ENCODE peak calls at places on chromosome 1, in seven cellular contexts. S, Z, C, M, A, J and U are unnamed samples.

GRCh38 chr1:75202751-75203150 is 68.6 kb downstream of the LHX8 start:
- DNase-seq in A (no peak), Z (no peak), C (no peak), J (no peak), S (no peak), M (no peak), U (no peak)

GRCh38 chr1:198903203-198903602 is 264.4 kb downstream of the PTPRC start:
- DNase-seq in C (no peak), M (no peak), J (no peak), Z (no peak), A (no peak), S (peak; percentile 41), U (no peak)

GRCh38 chr1:177771688-177772087 is 198.2 kb downstream of the SEC16B start:
- DNase-seq in A (no peak), J (no peak), C (no peak), M (no peak), Z (no peak), S (no peak), U (no peak)

GRCh38 chr1:235642943-235643371 is 6.6 kb downstream of the GNG4 start:
- DNase-seq in C (no peak), J (no peak), A (no peak), M (no peak), S (no peak), Z (no peak), U (no peak)

GRCh38 chr1:111399792-111400610 is 27.5 kb downstream of the OVGP1 start:
- DNase-seq in J (peak; percentile 78), S (peak; percentile 66), C (peak; percentile 33), M (peak; percentile 46), A (peak; percentile 71), Z (no peak), U (peak; percentile 78)

GRCh38 chr1:15974855-15975254 is 1.0 kb downstream of the ZBTB17 start:
- DNase-seq in A (no peak), M (no peak), J (no peak), S (no peak), Z (no peak), C (no peak), U (no peak)

GRCh38 chr1:202282017-202282335 is 59.8 kb downstream of the UBE2T start:
- DNase-seq in A (no peak), M (no peak), S (no peak), C (no peak), Z (no peak), J (no peak), U (no peak)

GRCh38 chr1:53341521-53341895 is 13.6 kb upstream of the LRP8 start:
- DNase-seq in M (no peak), C (no peak), Z (no peak), S (no peak), J (no peak), A (no peak), U (no peak)

GRCh38 chr1:147723691-147724323 is 36.6 kb downstream of the GJA5 start:
- DNase-seq in J (peak; percentile 85), C (no peak), Z (no peak), A (no peak), M (peak; percentile 65), S (peak; percentile 74), U (no peak)

GRCh38 chr1:22074803-22075202 is 22.3 kb downstream of the CDC42 start:
- DNase-seq in J (no peak), A (no peak), Z (no peak), S (no peak), C (no peak), M (peak; percentile 33), U (no peak)

GRCh38 chr1:92484472-92485373 is 2.0 kb downstream of the GFI1 start:
- DNase-seq in M (peak; percentile 23), C (peak; percentile 19), S (peak; percentile 39), A (no peak), Z (no peak), J (peak; percentile 22), U (no peak)

GRCh38 chr1:189424746-189425331 is 1052.8 kb downstream of the BRINP3 start:
- DNase-seq in J (peak; percentile 53), S (peak; percentile 21), A (no peak), C (no peak), M (no peak), Z (no peak), U (peak; percentile 2)

GRCh38 chr1:65393345-65393744 is 27.1 kb upstream of the LEPR start:
- DNase-seq in C (no peak), Z (no peak), J (peak; percentile 83), A (no peak), S (peak; percentile 10), M (peak; percentile 17), U (peak; percentile 52)

GRCh38 chr1:184535191-184535970 is 148.6 kb downstream of the C1orf21 start:
- DNase-seq in J (no peak), Z (no peak), C (no peak), A (no peak), M (peak; percentile 55), S (peak; percentile 92), U (peak; percentile 74)

GRCh38 chr1:156439771-156440183 is 60.8 kb downstream of the MEF2D start:
- DNase-seq in A (no peak), M (no peak), S (no peak), Z (no peak), C (no peak), J (no peak), U (no peak)

GRCh38 chr1:183244466-183244865 is 58.4 kb downstream of the LAMC2 start:
- DNase-seq in M (no peak), J (no peak), Z (no peak), S (peak; percentile 99), C (no peak), A (peak; percentile 95), U (peak; percentile 78)

GRCh38 chr1:1173793-1174415 is at the start of gene TTLL10:
- DNase-seq in J (no peak), S (no peak), C (no peak), A (no peak), M (no peak), Z (no peak), U (no peak)

GRCh38 chr1:20640183-20640597 is 6.9 kb downstream of the PINK1 start:
- DNase-seq in J (peak; percentile 74), S (peak; percentile 69), A (no peak), C (peak; percentile 56), M (peak; percentile 58), Z (no peak), U (no peak)

GRCh38 chr1:228166170-228166936 is 749 bp downstream of the IBA57 start:
- DNase-seq in S (peak; percentile 57), A (peak; percentile 91), C (peak; percentile 79), Z (no peak), M (no peak), J (peak; percentile 89), U (peak; percentile 73)

GRCh38 chr1:29133861-29134694 is 10.4 kb upstream of the TMEM200B start:
- DNase-seq in C (no peak), J (no peak), S (no peak), Z (no peak), M (no peak), A (no peak), U (no peak)

GRCh38 chr1:47460040-47460439 is 22.2 kb downstream of the FOXD2 start:
- DNase-seq in S (no peak), A (no peak), M (no peak), Z (no peak), J (no peak), C (no peak), U (no peak)

GRCh38 chr1:107267489-107267888 is 126.7 kb downstream of the NTNG1 start:
- DNase-seq in Z (no peak), M (no peak), C (no peak), S (no peak), A (no peak), J (no peak), U (no peak)

GRCh38 chr1:163799190-163799805 is 477.5 kb downstream of the NUF2 start:
- DNase-seq in J (no peak), M (no peak), A (no peak), C (no peak), Z (no peak), S (no peak), U (no peak)

DNA sequence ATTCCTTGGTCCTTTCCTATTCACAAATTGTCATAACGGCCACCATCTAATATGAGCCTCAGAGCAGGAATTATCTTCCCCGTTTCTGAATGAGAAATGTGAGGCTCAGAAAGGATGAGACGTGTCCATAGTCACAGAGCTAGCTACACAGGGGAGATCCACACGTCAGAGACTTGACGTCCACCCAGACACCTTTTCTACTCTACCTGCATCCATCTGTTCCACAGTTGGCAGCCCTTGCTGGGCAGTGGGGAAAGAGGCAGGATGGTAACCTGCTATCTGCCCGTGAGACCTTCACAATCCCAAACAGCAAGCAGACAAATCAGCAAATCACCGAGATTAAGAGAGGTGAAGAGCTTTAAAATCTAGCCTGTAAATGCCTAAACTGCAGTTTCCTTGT is 8.4 kb downstream of the RIMS3 start:
- DNase-seq in S (no peak), Z (no peak), C (no peak), M (no peak), J (no peak), A (no peak), U (no peak)
- H3K4me3 ChIP-seq in S (no peak overlapping the region), Z (no peak overlapping the region), C (no peak overlapping the region), M (no peak overlapping the region), J (no peak overlapping the region), A (no peak overlapping the region), U (no peak overlapping the region)

GRCh38 chr1:26820784-26821269 is 5.7 kb upstream of the ZDHHC18 start:
- DNase-seq in Z (no peak), S (no peak), A (no peak), C (no peak), J (no peak), M (no peak), U (no peak)
- H3K4me3 ChIP-seq in Z (no peak overlapping the region), S (no peak overlapping the region), A (no peak overlapping the region), C (no peak overlapping the region), J (no peak overlapping the region), M (no peak overlapping the region), U (no peak overlapping the region)

DNA sequence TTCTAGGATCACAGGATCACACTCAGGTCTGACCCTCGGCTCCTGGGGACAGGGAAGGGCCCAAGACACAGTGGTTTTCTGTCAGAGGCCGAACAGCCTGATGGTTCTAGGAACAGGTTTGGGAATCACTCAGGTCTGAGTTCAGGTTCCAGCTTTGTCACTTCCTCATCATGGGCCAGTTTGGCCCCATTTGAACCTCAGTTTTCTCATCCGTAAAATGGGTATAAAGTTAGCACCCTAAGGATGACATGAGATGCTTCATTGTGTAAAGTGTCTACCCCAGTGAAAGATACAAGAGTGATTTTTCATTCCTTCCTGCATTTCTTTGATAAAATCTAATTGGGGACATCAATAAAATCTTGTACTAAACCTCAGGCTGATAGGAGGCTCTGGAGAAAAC is 11.2 kb upstream of the ACTL8 start:
- DNase-seq in Z (no peak), J (no peak), M (no peak), A (no peak), S (no peak), C (no peak), U (no peak)
- H3K4me3 ChIP-seq in Z (no peak overlapping the region), J (no peak overlapping the region), M (no peak overlapping the region), A (no peak overlapping the region), S (no peak overlapping the region), C (no peak overlapping the region), U (no peak overlapping the region)

GRCh38 chr1:8427493-8427892 is 109.6 kb downstream of the SLC45A1 start:
- DNase-seq in C (no peak), A (no peak), J (no peak), Z (no peak), M (no peak), S (no peak), U (no peak)
- H3K4me3 ChIP-seq in C (no peak overlapping the region), A (no peak overlapping the region), J (no peak overlapping the region), Z (no peak overlapping the region), M (no peak overlapping the region), S (no peak overlapping the region), U (no peak overlapping the region)

DNA sequence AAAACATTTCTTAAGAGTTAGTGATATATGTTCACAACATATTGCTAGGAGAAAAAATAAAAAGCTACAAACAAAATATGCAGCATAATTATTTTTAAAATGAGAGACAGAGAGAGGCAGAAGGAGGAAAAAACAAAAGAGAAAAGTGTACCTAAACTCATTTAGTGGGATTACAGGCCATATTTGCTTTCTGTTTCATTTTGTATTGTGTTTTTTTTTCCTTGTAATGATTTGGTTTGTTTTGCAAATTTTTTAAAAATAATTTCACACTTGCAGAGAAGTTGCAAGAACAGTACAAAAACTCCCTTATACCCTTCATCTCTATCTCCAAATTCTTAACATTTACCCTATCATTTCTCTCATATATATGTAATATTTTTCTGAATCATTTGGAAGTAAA is 65.0 kb downstream of the LBR start:
- DNase-seq in S (no peak), J (no peak), M (no peak), Z (no peak), C (no peak), A (no peak), U (no peak)
- H3K4me3 ChIP-seq in S (no peak overlapping the region), J (no peak overlapping the region), M (no peak overlapping the region), Z (no peak overlapping the region), C (no peak overlapping the region), A (no peak overlapping the region), U (no peak overlapping the region)